ENCODE peak calls at places on chromosomes 5 and 9, in five cellular contexts. K is AG08395, R is HEK293T, C is NCI-H187, O is AG09319. Q is an unnamed sample.

GRCh38 chr5:7426284-7426683 is 30.3 kb downstream of the ADCY2 start:
- DNase-seq in K (no peak), O (no peak), C (no peak), R (no peak), Q (no peak)

GRCh38 chr5:150665044-150665443 is 4.0 kb downstream of the MYOZ3 start:
- DNase-seq in R (no peak), O (no peak), C (no peak), K (no peak), Q (no peak)

GRCh38 chr5:161544350-161544765 is 2.2 kb downstream of the GABRB2 start:
- DNase-seq in O (no peak), K (peak), C (peak), R (peak), Q (no peak)

GRCh38 chr9:27714388-27714787 is 141.1 kb upstream of the C9orf72 start:
- DNase-seq in R (peak), C (no peak), O (no peak), K (no peak), Q (no peak)

GRCh38 chr5:118628672-118629354 is 359.5 kb downstream of the DTWD2 start:
- DNase-seq in C (no peak), O (no peak), R (no peak), K (no peak), Q (no peak)

GRCh38 chr9:131233989-131234388 is 42.3 kb downstream of the FAM78A start:
- DNase-seq in C (no peak), R (no peak), K (no peak), O (no peak), Q (no peak)

GRCh38 chr9:117704024-117704575 is at the start of gene TLR4:
- DNase-seq in K (peak), C (no peak), O (peak), R (no peak), Q (peak)

GRCh38 chr9:114829686-114830085 is 23.8 kb upstream of the TNFSF15 start:
- DNase-seq in O (no peak), R (no peak), K (no peak), C (no peak), Q (no peak)

Q was measured in smooth muscle cell of the brain vasculature.